ENCODE peak calls at places on chromosomes 16 and 17, in four cellular contexts. X is heart right ventricle, F is HCT116, O is gastrocnemius medialis. V is an unnamed sample.

GRCh38 chr17:36592316-36592710 is 634 bp downstream of the DHRS11 start:
- DNase-seq in X (peak; percentile 23), F (no peak), O (no peak), V (no peak)

GRCh38 chr17:17137731-17138585 is 68.2 kb downstream of the PLD6 start:
- DNase-seq in X (peak; percentile 6), F (no peak), O (no peak), V (no peak)

GRCh38 chr16:88208112-88208511 is 174.6 kb upstream of the ZNF469 start:
- DNase-seq in X (no peak), F (no peak), O (no peak), V (no peak)

GRCh38 chr17:81253358-81254131 is 14.4 kb downstream of the NDUFAF8 start:
- DNase-seq in X (no peak), F (no peak), O (no peak), V (no peak)

GRCh38 chr17:73211745-73212144 is 18.9 kb downstream of the COG1 start:
- DNase-seq in X (no peak), F (no peak), O (no peak), V (no peak)

GRCh38 chr16:89102035-89102776 is 8.6 kb downstream of the ACSF3 start:
- DNase-seq in X (no peak), F (no peak), O (no peak), V (no peak)

GRCh38 chr16:12535535-12536411 is 267.9 kb downstream of the CPPED1 start:
- DNase-seq in X (no peak), F (no peak), O (no peak), V (peak; percentile 81)

GRCh38 chr16:11791144-11791828 is 5.8 kb downstream of the ZC3H7A start:
- DNase-seq in X (no peak), F (no peak), O (no peak), V (no peak)

GRCh38 chr16:11597268-11597690 is 10.6 kb upstream of the LITAF start:
- DNase-seq in X (no peak), F (no peak), O (no peak), V (no peak)

GRCh38 chr17:9409026-9409425 is 166.6 kb downstream of the STX8 start:
- DNase-seq in X (no peak), F (no peak), O (no peak), V (no peak)

GRCh38 chr16:87421369-87421912 is 29.3 kb downstream of the MAP1LC3B start:
- DNase-seq in X (no peak), F (no peak), O (no peak), V (no peak)

GRCh38 chr17:55584055-55584685 is 72.9 kb upstream of the SMIM36 start:
- DNase-seq in X (no peak), F (no peak), O (no peak), V (no peak)

GRCh38 chr17:38730526-38731379 is 612 bp downstream of the CISD3 start:
- DNase-seq in X (peak; percentile 83), F (no peak), O (peak; percentile 70), V (peak; percentile 46)

GRCh38 chr16:68529608-68529930 is 9.5 kb upstream of the ZFP90 start:
- DNase-seq in X (no peak), F (no peak), O (no peak), V (no peak)

GRCh38 chr16:19375561-19376158 is 42.0 kb upstream of the TMC5 start:
- DNase-seq in X (peak; percentile 15), F (peak; percentile 60), O (no peak), V (no peak)

GRCh38 chr16:73091199-73091598 is 43.3 kb upstream of the ZFHX3 start:
- DNase-seq in X (no peak), F (no peak), O (no peak), V (no peak)

GRCh38 chr16:89884041-89884421 is 10.6 kb downstream of the TCF25 start:
- DNase-seq in X (no peak), F (no peak), O (no peak), V (no peak)

GRCh38 chr17:79174905-79175856 is 100.6 kb downstream of the ENGASE start:
- DNase-seq in X (no peak), F (no peak), O (no peak), V (no peak)

GRCh38 chr17:43591750-43592562 is 45.8 kb upstream of the ETV4 start:
- DNase-seq in X (peak; percentile 79), F (no peak), O (peak; percentile 45), V (no peak)

GRCh38 chr17:44775136-44775837 is 16.5 kb downstream of the ADAM11 start:
- DNase-seq in X (peak; percentile 97), F (peak; percentile 97), O (peak; percentile 90), V (peak; percentile 95)

GRCh38 chr16:81997738-81998137 is 13.5 kb downstream of the SDR42E1 start:
- DNase-seq in X (no peak), F (no peak), O (no peak), V (no peak)

GRCh38 chr17:59668816-59669215 is 38.4 kb downstream of the PTRH2 start:
- DNase-seq in X (no peak), F (peak; percentile 49), O (no peak), V (no peak)

GRCh38 chr17:72254808-72255449 is 134.1 kb downstream of the SOX9 start:
- DNase-seq in X (no peak), F (no peak), O (no peak), V (no peak)

GRCh38 chr17:44754276-44754675 is 4.5 kb upstream of the ADAM11 start:
- DNase-seq in X (no peak), F (no peak), O (no peak), V (no peak)

GRCh38 chr16:77037696-77038347 is 153.2 kb upstream of the MON1B start:
- DNase-seq in X (no peak), F (no peak), O (no peak), V (no peak)

GRCh38 chr16:55663770-55664677 is 8.2 kb downstream of the SLC6A2 start:
- DNase-seq in X (no peak), F (no peak), O (no peak), V (no peak)

GRCh38 chr17:8905256-8905778 is 37.8 kb upstream of the PIK3R6 start:
- DNase-seq in X (no peak), F (no peak), O (no peak), V (no peak)

DNA sequence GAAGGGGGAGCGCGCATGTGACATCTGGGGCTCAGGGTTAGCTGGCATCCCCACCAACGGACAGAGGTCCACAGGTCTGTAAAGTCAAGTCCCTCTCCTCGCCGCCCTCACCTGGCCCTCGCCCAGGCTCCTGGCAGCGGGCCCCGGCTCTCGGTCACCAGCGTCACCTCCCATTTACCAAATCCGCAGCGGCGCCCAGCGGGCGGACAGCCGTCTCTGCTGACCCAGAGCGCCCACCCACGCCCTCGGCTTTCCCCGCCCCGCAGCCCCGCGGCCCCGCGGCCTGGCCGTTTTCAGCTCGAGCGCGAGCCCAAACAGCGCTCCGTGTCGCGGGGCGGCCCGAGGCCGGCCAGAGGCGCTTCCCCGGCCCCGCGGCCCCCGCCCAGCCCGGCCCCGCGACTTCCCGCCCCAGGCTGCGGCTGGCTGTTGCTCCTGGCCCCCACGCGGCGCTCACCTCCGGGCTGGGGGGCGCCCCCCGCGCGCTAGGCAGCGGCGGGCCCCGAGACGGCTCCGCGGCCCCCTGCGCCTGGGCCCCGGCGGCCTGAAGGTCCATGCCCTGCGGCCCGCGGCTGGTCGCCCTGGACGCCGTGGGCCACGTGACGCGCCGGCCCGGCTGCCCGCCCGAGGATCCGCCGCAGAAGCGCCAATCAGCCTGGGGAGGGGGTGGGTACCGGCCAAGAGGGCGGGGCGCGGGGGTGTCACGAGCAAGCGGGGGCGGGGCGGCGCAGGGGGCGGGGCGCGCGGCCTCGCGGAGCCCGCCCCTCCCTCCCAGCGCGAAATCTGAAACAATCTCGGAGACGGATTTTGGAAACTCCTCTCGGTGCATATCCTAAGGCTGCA is at the start of gene COPRS:
- DNase-seq in X (peak; percentile 92), F (peak; percentile 54), O (peak; percentile 88), V (peak; percentile 82)
- TF ChIP-seq CTCF in X (peak; percentile 47), F (no peak), O (no peak), V (peak; percentile 13)

DNA sequence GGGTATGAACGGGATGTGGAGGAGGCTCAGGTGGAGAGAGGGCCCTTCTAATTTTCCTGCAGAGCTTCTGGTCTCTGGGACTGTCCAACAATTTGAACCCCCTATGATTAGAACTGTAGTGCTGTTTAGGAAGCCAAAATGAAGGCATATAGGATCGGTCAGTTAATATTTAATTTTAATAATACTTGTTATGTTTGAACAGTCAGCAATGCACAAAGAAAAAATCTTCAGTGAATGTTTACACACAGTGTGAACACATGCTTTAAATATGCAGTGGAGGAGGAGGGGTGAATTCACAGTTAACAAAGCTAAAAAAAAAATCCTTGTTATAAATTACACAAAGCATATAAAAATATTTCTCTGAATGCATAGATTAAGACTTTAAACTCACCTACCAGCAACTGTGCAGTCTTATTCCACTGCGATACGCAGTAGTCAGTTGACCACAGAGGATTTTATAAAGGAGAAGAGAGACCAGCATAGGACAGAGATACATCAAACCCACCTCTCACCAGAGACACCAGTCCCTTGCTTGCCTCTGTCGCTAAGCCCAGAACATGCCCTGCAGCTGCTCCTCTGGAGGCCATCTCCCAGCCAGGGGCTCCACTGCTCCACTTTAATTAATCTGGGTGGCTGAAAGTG is 14.6 kb downstream of the ANKRD40 start:
- DNase-seq in X (no peak), F (no peak), O (no peak), V (no peak)
- H3K4me3 ChIP-seq in X (no peak overlapping the region), F (no peak overlapping the region), O (no peak overlapping the region), V (no peak overlapping the region)

DNA sequence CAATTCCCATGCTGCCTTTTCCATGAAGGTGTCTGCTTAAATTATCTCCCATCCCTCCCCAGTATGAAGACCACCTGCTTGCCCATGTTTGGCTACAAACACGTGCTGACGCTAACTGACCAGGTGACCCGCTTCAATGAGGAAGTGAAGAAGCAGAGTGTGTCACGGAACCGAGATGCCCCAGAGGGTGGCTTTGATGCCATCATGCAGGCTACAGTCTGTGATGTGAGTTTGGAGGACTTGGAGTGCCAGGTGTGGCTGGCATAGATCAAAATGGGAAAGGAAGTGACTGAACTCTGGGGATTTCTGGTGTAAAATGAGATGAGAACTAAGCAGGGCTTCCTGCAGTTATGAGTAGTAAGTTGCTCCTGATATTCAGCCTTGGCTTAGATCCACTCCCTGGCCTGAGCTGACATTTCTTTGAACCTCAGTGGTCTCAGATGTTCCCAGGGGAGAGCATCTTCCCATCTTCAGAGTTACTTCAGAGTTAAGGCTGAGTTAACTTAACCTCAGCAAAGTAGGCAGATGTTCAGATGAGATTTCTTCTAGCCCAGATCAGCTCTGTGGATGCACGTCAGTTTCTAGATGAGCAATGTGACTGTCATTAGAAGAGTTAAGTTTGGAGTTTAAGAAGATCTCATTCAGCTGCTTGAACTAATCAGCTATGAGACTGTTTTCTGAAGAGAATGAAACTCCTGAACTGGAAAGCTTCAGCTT is 32.7 kb downstream of the ITGB3 start:
- DNase-seq in X (no peak), F (no peak), O (no peak), V (peak; percentile 83)
- H3K36me3 ChIP-seq in X (no peaks in the 10 kb centered on the region), F (no peaks in the 10 kb centered on the region), O (no peaks in the 10 kb centered on the region), V (no peaks in the 10 kb centered on the region)

GRCh38 chr17:65941500-65941899 is 250.4 kb downstream of the CEP112 start:
- DNase-seq in X (no peak), F (no peak), O (no peak), V (no peak)
- TF ChIP-seq CTCF in X (no peak), F (no peak), O (no peak), V (peak; percentile 7)

DNA sequence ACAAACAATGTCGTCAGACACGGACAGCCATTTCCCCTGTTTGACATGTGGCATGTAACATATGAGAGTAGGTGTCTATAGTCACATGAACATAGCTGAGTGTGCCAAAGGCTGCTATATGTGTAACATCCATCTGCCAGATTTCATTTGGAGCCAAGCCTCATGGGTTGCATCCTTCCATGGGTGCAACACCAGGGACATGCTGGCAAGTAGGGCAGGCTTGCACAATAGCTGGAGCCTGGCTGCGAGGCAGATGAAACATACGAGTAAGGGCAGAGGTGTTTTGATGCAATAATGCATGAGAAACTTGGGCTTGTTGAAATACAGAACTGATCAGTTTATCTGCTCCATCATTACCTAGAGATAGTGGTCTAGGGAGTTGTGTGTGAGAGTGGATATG is 9.0 kb upstream of the ZNF689 start:
- DNase-seq in X (no peak), F (no peak), O (peak; percentile 48), V (no peak)
- H3K4me3 ChIP-seq in X (no peak overlapping the region), F (no peak overlapping the region), O (no peak overlapping the region), V (no peak overlapping the region)